ENCODE peak calls at places on chromosomes 4 and X, in five cellular contexts. K, C, D, G and R are unnamed samples.
A peak's percentile ranks its signal among the peaks of the same experiment; 100 is the strongest.

GRCh38 chr4:101853691-101854090 is 63.2 kb downstream of the BANK1 start:
- DNase-seq in K (no peak), C (no peak), D (no peak), G (no peak), R (no peak)

GRCh38 chr4:83561381-83561780 is 25.5 kb downstream of the GPAT3 start:
- DNase-seq in K (no peak), C (peak; percentile 37), D (no peak), G (no peak), R (no peak)

GRCh38 chrX:47283015-47283771 is 50.4 kb downstream of the USP11 start:
- DNase-seq in K (no peak), C (peak; percentile 39), D (peak; percentile 5), G (no peak), R (no peak)

GRCh38 chr4:184282895-184283654 is 65.4 kb upstream of the ENPP6 start:
- DNase-seq in K (no peak), C (no peak), D (no peak), G (no peak), R (peak; percentile 64)

GRCh38 chrX:47751670-47752069 is 85.0 kb upstream of the ZNF81 start:
- DNase-seq in K (no peak), C (peak; percentile 8), D (no peak), G (peak; percentile 63), R (peak; percentile 57)

GRCh38 chr4:73170518-73171198 is 87.9 kb downstream of the ANKRD17 start:
- DNase-seq in K (no peak), C (no peak), D (no peak), G (no peak), R (no peak)

GRCh38 chr4:151098191-151098590 is 1.2 kb upstream of the RPS3A start:
- DNase-seq in K (no peak), C (no peak), D (peak; percentile 36), G (no peak), R (no peak)

GRCh38 chrX:73401591-73402266 is 45.1 kb upstream of the CDX4 start:
- DNase-seq in K (peak; percentile 11), C (no peak), D (no peak), G (no peak), R (no peak)

GRCh38 chr4:86223472-86223871 is 136.4 kb downstream of the MAPK10 start:
- DNase-seq in K (no peak), C (peak; percentile 48), D (no peak), G (no peak), R (no peak)

GRCh38 chr4:159071969-159072765 is 30.7 kb upstream of the RAPGEF2 start:
- DNase-seq in K (no peak), C (no peak), D (no peak), G (no peak), R (no peak)

GRCh38 chr4:65737672-65738071 is 67.4 kb upstream of the EPHA5 start:
- DNase-seq in K (no peak), C (no peak), D (no peak), G (no peak), R (no peak)

GRCh38 chr4:184250795-184251679 is 33.4 kb upstream of the ENPP6 start:
- DNase-seq in K (peak; percentile 24), C (peak; percentile 81), D (no peak), G (no peak), R (no peak)

GRCh38 chrX:130296743-130297142 is 28.0 kb upstream of the ZNF280C start:
- DNase-seq in K (no peak), C (peak; percentile 42), D (no peak), G (no peak), R (no peak)

GRCh38 chr4:128979934-128980333 is 113.4 kb downstream of the SCLT1 start:
- DNase-seq in K (no peak), C (peak; percentile 86), D (no peak), G (no peak), R (no peak)

GRCh38 chrX:15988661-15989603 is 134.3 kb upstream of the AP1S2 start:
- DNase-seq in K (no peak), C (peak; percentile 81), D (peak; percentile 17), G (no peak), R (no peak)

GRCh38 chr4:1043658-1044468 is 32.4 kb downstream of the FGFRL1 start:
- DNase-seq in K (peak; percentile 63), C (peak; percentile 99), D (peak; percentile 73), G (peak; percentile 86), R (peak; percentile 66)

GRCh38 chrX:10006086-10006485 is 38.9 kb downstream of the CLDN34 start:
- DNase-seq in K (no peak), C (no peak), D (no peak), G (no peak), R (peak; percentile 5)

GRCh38 chr4:101953949-101954348 is 163.4 kb downstream of the BANK1 start:
- DNase-seq in K (peak; percentile 55), C (peak; percentile 44), D (no peak), G (no peak), R (no peak)

GRCh38 chr4:175127314-175127713 is 209.2 kb downstream of the ADAM29 start:
- DNase-seq in K (no peak), C (peak; percentile 58), D (no peak), G (no peak), R (no peak)

GRCh38 chr4:8725845-8726244 is 133.3 kb downstream of the CPZ start:
- DNase-seq in K (no peak), C (no peak), D (peak; percentile 1), G (peak; percentile 32), R (no peak)

GRCh38 chrX:38183577-38183976 is 37.1 kb downstream of the SRPX start:
- DNase-seq in K (no peak), C (peak; percentile 31), D (no peak), G (no peak), R (no peak)

GRCh38 chrX:112866175-112866574 is 25.5 kb upstream of the AMOT start:
- DNase-seq in K (no peak), C (peak; percentile 13), D (no peak), G (no peak), R (no peak)

GRCh38 chr4:170088686-170089085 is 1.1 kb downstream of the AADAT start:
- DNase-seq in K (no peak), C (no peak), D (no peak), G (no peak), R (no peak)

GRCh38 chr4:153249199-153250154 is 45.2 kb downstream of the TRIM2 start:
- DNase-seq in K (peak; percentile 86), C (peak; percentile 93), D (peak; percentile 76), G (peak; percentile 89), R (peak; percentile 84)

GRCh38 chrX:154546354-154547244 is at the start of gene G6PD:
- DNase-seq in K (peak; percentile 68), C (peak; percentile 80), D (peak; percentile 75), G (no peak), R (peak; percentile 87)

GRCh38 chr4:76998251-76998901 is 48.8 kb downstream of the SEPTIN11 start:
- DNase-seq in K (no peak), C (peak; percentile 78), D (no peak), G (no peak), R (no peak)

GRCh38 chr4:183448436-183448835 is 4.0 kb downstream of the CDKN2AIP start:
- DNase-seq in K (no peak), C (peak; percentile 68), D (no peak), G (no peak), R (no peak)

GRCh38 chr4:147440442-147440841 is 40.5 kb upstream of the EDNRA start:
- DNase-seq in K (no peak), C (no peak), D (no peak), G (no peak), R (no peak)

GRCh38 chrX:11159149-11159548 is 48.0 kb downstream of the HCCS start:
- DNase-seq in K (no peak), C (no peak), D (no peak), G (no peak), R (no peak)

GRCh38 chr4:136383126-136383525 is 1149.2 kb downstream of the PCDH18 start:
- DNase-seq in K (no peak), C (no peak), D (no peak), G (no peak), R (no peak)

GRCh38 chrX:136219893-136220292 is 31.3 kb downstream of the MAP7D3 start:
- DNase-seq in K (no peak), C (no peak), D (no peak), G (no peak), R (no peak)

GRCh38 chr4:70471897-70472296 is at the start of gene MUC7:
- DNase-seq in K (no peak), C (no peak), D (no peak), G (no peak), R (no peak)

GRCh38 chr4:129614581-129614980 is 518.6 kb downstream of the C4orf33 start:
- DNase-seq in K (peak; percentile 5), C (no peak), D (no peak), G (no peak), R (no peak)

GRCh38 chr4:64251779-64252178 is 157.5 kb downstream of the TECRL start:
- DNase-seq in K (no peak), C (no peak), D (no peak), G (no peak), R (no peak)
- H3K4me1 ChIP-seq in K (no peaks in the 10 kb centered on the region), C (no peaks in the 10 kb centered on the region), D (no peaks in the 10 kb centered on the region), G (no peaks in the 10 kb centered on the region), R (no peaks in the 10 kb centered on the region)

DNA sequence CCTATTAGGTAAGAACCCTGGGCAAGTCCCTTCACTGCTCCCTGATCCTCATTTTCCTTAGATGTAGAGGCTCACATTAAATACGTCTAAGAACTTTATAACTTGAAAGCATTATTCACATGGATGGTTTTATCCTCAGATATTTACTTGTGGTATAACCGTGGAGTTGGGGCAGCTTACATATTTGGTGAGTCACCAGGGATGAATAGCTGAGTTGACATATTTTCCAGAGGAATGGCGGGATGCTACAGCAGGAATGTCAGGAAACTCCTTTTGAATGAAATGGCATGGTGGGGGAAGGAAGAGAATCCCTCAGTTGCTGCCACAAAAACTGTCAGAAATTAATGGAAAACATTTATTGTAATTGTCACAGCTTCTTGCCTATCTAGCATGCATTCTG is 165.3 kb upstream of the RPS6KA3 start:
- DNase-seq in K (no peak), C (no peak), D (no peak), G (no peak), R (no peak)
- H3K9me3 ChIP-seq in K (no peaks in the 10 kb centered on the region), C (no peaks in the 10 kb centered on the region), D (no peaks in the 10 kb centered on the region), G (no peaks in the 10 kb centered on the region), R (no peaks in the 10 kb centered on the region)

GRCh38 chr4:25075129-25075528 is 44.4 kb upstream of the LGI2 start:
- DNase-seq in K (no peak), C (no peak), D (no peak), G (no peak), R (no peak)

GRCh38 chr4:25080571-25080970 is 49.8 kb upstream of the LGI2 start:
- DNase-seq in K (no peak), C (no peak), D (no peak), G (no peak), R (no peak)

GRCh38 chr4:25076625-25077413 is 46.1 kb upstream of the LGI2 start:
- DNase-seq in K (no peak), C (no peak), D (no peak), G (no peak), R (no peak)

GRCh38 chr4:25078523-25078922 is 47.8 kb upstream of the LGI2 start:
- DNase-seq in K (no peak), C (no peak), D (no peak), G (no peak), R (no peak)

DNA sequence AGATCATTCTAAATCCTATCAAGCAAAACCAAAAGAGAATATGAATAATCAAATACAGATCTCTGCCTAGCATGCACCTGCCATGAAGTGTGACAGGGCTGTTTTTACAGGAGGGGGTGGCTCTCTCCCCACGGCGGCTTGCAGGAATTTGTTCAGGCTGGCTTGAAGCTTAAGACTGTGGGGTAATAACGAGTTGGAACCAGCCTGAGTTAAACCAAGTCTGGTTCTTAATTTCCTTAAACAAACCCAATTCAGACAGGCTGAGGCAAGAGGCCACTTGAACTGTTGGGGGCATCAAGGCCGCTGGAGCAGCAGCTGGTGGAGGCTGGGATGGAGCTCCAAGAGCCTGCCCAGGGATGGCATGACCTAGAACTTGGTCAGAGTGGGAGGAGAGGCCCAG is 45.1 kb upstream of the LGI2 start:
- DNase-seq in K (no peak), C (no peak), D (no peak), G (no peak), R (no peak)
- H3K4me1 ChIP-seq in K (no peaks in the 10 kb centered on the region), C (no peaks in the 10 kb centered on the region), D (no peaks in the 10 kb centered on the region), G (no peaks in the 10 kb centered on the region), R (no peaks in the 10 kb centered on the region)

GRCh38 chr4:165472943-165473676 is 94.3 kb downstream of the CPE start:
- DNase-seq in K (peak; percentile 20), C (no peak), D (no peak), G (no peak), R (no peak)
- H3K9me3 ChIP-seq in K (peaks cover 39% of the 10 kb centered on the region), C (peaks cover 29% of the 10 kb centered on the region), D (no peaks in the 10 kb centered on the region), G (no peaks in the 10 kb centered on the region), R (no peaks in the 10 kb centered on the region)